ENCODE peak calls at places on chromosomes 2 and 18, in eight cellular contexts. F is tibial nerve, E is GM12892, A is HCT116, B is right lobe of liver, K is body of pancreas, I is prostate gland, M is adrenal gland. V is an unnamed sample.

GRCh38 chr2:235958631-235959395 is 209.4 kb downstream of the GBX2 start:
- DNase-seq in M (no peak), A (no peak), B (no peak), E (no peak), I (no peak), K (no peak), F (no peak), V (no peak)

GRCh38 chr2:26913599-26914285 is 56.7 kb upstream of the MAPRE3 start:
- DNase-seq in K (no peak), E (no peak), I (no peak), M (no peak), B (no peak), A (no peak), F (no peak), V (no peak)

GRCh38 chr2:235666240-235666781 is 172.5 kb downstream of the AGAP1 start:
- DNase-seq in E (no peak), F (no peak), K (peak), M (no peak), B (no peak), I (peak), A (peak), V (peak)

GRCh38 chr2:238029853-238030252 is 30.9 kb upstream of the SCLY start:
- DNase-seq in A (no peak), B (no peak), F (no peak), M (no peak), K (no peak), I (no peak), E (no peak), V (no peak)

GRCh38 chr18:3360211-3360610 is 89.8 kb upstream of the TGIF1 start:
- DNase-seq in B (no peak), K (no peak), F (no peak), A (no peak), I (no peak), E (no peak), M (no peak), V (no peak)

GRCh38 chr2:34849827-34850226 is 1250.7 kb upstream of the FAM98A start:
- DNase-seq in M (no peak), K (no peak), F (no peak), E (no peak), A (no peak), B (no peak), I (no peak), V (no peak)

GRCh38 chr2:127516031-127516430 is 10.3 kb downstream of the IWS1 start:
- DNase-seq in F (no peak), M (peak), B (no peak), E (no peak), K (no peak), A (no peak), I (no peak), V (no peak)

GRCh38 chr2:215764441-215765048 is 248.8 kb downstream of the MREG start:
- DNase-seq in M (no peak), I (no peak), B (no peak), K (no peak), A (no peak), E (no peak), F (no peak), V (peak)

GRCh38 chr18:23833714-23834113 is 144.5 kb downstream of the LAMA3 start:
- DNase-seq in A (no peak), I (no peak), E (no peak), K (no peak), B (no peak), M (no peak), F (no peak), V (no peak)

GRCh38 chr2:105950521-105951389 is 206.0 kb downstream of the NCK2 start:
- DNase-seq in I (no peak), B (no peak), E (no peak), M (no peak), A (no peak), K (no peak), F (no peak), V (no peak)

GRCh38 chr2:234958311-234958710 is 6.5 kb downstream of the SH3BP4 start:
- DNase-seq in K (no peak), I (no peak), A (no peak), F (no peak), B (no peak), M (no peak), E (no peak), V (no peak)

GRCh38 chr2:178194600-178195389 is 483 bp downstream of the OSBPL6 start:
- DNase-seq in F (peak), A (no peak), K (peak), E (peak), B (peak), I (peak), M (peak), V (peak)

GRCh38 chr2:174328309-174329156 is 6.2 kb upstream of the SP9 start:
- DNase-seq in M (no peak), F (no peak), I (no peak), B (no peak), E (no peak), A (no peak), K (no peak), V (peak)

GRCh38 chr2:174326880-174327558 is 7.7 kb upstream of the SP9 start:
- DNase-seq in A (no peak), E (no peak), I (no peak), B (no peak), F (no peak), M (no peak), K (no peak), V (peak)

GRCh38 chr2:174329157-174329715 is 5.5 kb upstream of the SP9 start:
- DNase-seq in B (no peak), A (no peak), F (no peak), I (no peak), M (no peak), E (no peak), K (no peak), V (no peak)

GRCh38 chr2:174327559-174327897 is 7.2 kb upstream of the SP9 start:
- DNase-seq in M (no peak), B (no peak), K (no peak), F (no peak), E (no peak), A (no peak), I (no peak), V (no peak)

DNA sequence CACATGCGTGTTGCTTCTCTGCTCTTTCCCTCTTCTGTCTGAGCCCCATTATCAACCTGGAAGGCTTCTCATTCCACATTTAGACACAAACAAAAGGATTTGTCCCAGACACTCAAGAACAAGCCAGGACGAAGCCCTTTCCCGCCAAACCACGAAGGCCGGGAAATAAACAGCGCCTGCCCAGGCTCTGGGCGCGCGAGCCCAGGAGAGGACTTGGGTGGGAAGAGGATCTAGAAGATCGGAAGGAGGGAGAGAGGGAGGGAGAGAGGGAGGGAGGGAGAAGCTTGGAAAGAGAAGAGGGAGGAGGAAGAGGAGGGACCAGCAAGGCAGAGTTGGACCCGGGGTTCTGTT is 6.8 kb upstream of the SP9 start:
- DNase-seq in A (no peak), F (no peak), B (no peak), K (no peak), M (no peak), E (no peak), I (no peak), V (no peak)
- TF ChIP-seq POLR2A in A (no peak), F (no peak), B (no peak), K (no peak), M (no peak), E (no peak), I (no peak), V (no peak)

GRCh38 chr18:79275992-79276391 is 119.7 kb upstream of the NFATC1 start:
- DNase-seq in F (no peak), I (no peak), E (no peak), M (no peak), B (no peak), K (no peak), A (no peak), V (no peak)

GRCh38 chr18:79278896-79279295 is 116.8 kb upstream of the NFATC1 start:
- DNase-seq in E (no peak), I (no peak), M (no peak), K (no peak), B (no peak), A (no peak), F (no peak), V (no peak)

GRCh38 chr18:79272916-79273315 is 122.8 kb upstream of the NFATC1 start:
- DNase-seq in M (no peak), E (no peak), I (no peak), F (no peak), B (no peak), K (no peak), A (no peak), V (no peak)

GRCh38 chr18:79274823-79275222 is 120.9 kb upstream of the NFATC1 start:
- DNase-seq in A (no peak), M (no peak), K (no peak), I (no peak), F (no peak), E (no peak), B (no peak), V (no peak)

GRCh38 chr18:79275461-79275860 is 120.3 kb upstream of the NFATC1 start:
- DNase-seq in M (peak), I (no peak), A (no peak), E (no peak), K (no peak), F (no peak), B (no peak), V (no peak)
- TF ChIP-seq POLR2A in M (no peak), I (no peak), A (no peak), E (no peak), K (no peak), F (no peak), B (no peak), V (no peak)

GRCh38 chr2:191165190-191165643 is 14.4 kb upstream of the STAT4 start:
- DNase-seq in E (no peak), M (no peak), A (peak), B (no peak), F (no peak), I (peak), K (peak), V (peak)
- TF ChIP-seq POLR2A in E (no peak), M (no peak), A (no peak), B (no peak), F (no peak), I (no peak), K (no peak), V (no peak)

GRCh38 chr2:88885275-88885674 is 193.8 kb downstream of the RPIA start:
- DNase-seq in B (no peak), K (no peak), E (no peak), F (no peak), I (no peak), A (no peak), M (no peak), V (no peak)
- TF ChIP-seq POLR2A in B (no peak), K (no peak), E (no peak), F (no peak), I (no peak), A (no peak), M (no peak), V (no peak)